ENCODE peak calls at places on chromosomes 16 and 17, in four cellular contexts. W is heart left ventricle, J is GM12891, Z is tibial nerve. E is an unnamed sample.

GRCh38 chr17:82961366-82962162 is 117.8 kb upstream of the METRNL start:
- DNase-seq in J (no peak), Z (no peak), W (no peak), E (no peak)

GRCh38 chr17:79699386-79700036 is 31.2 kb upstream of the ENPP7 start:
- DNase-seq in J (no peak), W (no peak), Z (no peak), E (no peak)

GRCh38 chr16:4345439-4346204 is 5.5 kb downstream of the PAM16 start:
- DNase-seq in J (no peak), Z (no peak), W (no peak), E (peak)

GRCh38 chr17:2060681-2061440 is 6.0 kb downstream of the HIC1 start:
- DNase-seq in W (peak), Z (no peak), J (no peak), E (no peak)

GRCh38 chr17:64385187-64386083 is 5.2 kb downstream of the PECAM1 start:
- DNase-seq in Z (peak), J (no peak), W (peak), E (no peak)

GRCh38 chr17:60231691-60232090 is 81.9 kb downstream of the CA4 start:
- DNase-seq in Z (no peak), J (no peak), W (no peak), E (no peak)

GRCh38 chr16:28186752-28187151 is 25.0 kb downstream of the XPO6 start:
- DNase-seq in J (no peak), Z (no peak), W (no peak), E (no peak)

GRCh38 chr16:71576971-71577370 is at the start of gene TAT:
- DNase-seq in J (no peak), W (no peak), Z (no peak), E (no peak)

GRCh38 chr16:85027349-85027967 is at the start of gene KIAA0513:
- DNase-seq in J (peak), W (peak), Z (peak), E (peak)

GRCh38 chr17:82917656-82918345 is 78.0 kb upstream of the ZNF750 start:
- DNase-seq in Z (no peak), W (no peak), J (no peak), E (peak)

GRCh38 chr17:48587276-48588073 is 2.6 kb downstream of the HOXB3 start:
- DNase-seq in W (no peak), Z (no peak), J (no peak), E (no peak)

GRCh38 chr16:82402665-82403218 is 224.0 kb upstream of the CDH13 start:
- DNase-seq in J (no peak), Z (no peak), W (no peak), E (no peak)

GRCh38 chr17:54919456-54919855 is 18.8 kb downstream of the TOM1L1 start:
- DNase-seq in W (no peak), Z (no peak), J (no peak), E (no peak)

DNA sequence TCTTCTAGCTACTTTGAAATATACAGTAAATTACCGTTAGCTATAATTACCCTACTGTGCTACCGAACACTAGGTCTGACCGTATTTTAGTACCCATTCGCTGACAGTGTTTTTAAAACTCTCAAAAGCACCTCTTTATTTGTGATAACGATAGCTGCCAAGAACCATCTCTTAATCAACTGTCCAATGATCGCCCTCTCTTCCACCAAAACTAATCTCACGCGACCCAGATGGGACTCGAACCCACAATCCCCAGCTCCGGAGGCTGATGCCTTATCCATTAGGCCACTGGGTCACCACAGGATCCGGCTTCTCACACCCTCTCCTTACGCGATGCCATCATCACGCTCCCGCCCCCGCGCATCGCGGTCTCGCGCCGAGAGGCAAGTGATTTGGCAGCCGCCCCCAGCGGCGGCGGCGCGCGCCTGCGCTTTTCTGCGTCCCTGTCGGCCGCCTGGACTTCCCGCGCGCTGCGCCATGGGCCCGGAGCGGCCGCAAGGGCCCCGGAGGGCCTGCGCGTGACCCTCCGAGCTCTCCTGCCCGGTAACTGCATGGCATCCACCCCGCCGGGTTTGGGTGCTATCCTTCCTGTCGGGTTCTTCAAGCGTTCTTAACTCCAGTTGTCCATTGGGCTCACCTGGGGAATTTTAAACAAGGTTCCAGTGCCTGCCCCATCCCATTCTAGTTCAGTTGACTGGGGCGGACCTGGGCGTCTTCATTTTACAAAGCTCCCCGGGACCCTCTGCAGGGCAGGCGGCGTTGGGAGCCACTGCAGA is 15.7 kb upstream of the KPNA2 start:
- DNase-seq in J (peak), W (peak), Z (peak), E (peak)
- TF ChIP-seq POLR2A in J (peak), W (no peak), Z (peak), E (peak)

DNA sequence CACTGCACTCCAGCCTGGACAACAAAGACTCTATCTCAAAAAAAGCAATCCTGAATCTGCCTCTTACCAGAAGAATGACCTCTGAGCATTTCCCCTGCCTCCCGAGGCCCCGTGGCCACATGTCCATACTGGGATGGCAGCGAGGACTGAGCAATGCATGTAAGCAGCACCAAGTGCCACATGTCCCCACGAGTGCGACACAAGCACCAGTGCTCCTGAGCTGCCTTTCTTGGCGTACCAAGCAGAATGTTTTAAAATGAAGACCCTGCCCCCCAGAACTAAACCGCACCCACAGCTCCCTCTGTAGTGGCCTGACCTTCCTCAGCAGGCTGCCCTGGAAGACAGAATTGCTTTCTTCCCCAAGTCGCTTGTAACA is 373.3 kb downstream of the SLC39A11 start:
- DNase-seq in Z (no peak), W (no peak), J (no peak), E (no peak)
- TF ChIP-seq POLR2A in Z (no peak), W (no peak), J (no peak), E (no peak)

DNA sequence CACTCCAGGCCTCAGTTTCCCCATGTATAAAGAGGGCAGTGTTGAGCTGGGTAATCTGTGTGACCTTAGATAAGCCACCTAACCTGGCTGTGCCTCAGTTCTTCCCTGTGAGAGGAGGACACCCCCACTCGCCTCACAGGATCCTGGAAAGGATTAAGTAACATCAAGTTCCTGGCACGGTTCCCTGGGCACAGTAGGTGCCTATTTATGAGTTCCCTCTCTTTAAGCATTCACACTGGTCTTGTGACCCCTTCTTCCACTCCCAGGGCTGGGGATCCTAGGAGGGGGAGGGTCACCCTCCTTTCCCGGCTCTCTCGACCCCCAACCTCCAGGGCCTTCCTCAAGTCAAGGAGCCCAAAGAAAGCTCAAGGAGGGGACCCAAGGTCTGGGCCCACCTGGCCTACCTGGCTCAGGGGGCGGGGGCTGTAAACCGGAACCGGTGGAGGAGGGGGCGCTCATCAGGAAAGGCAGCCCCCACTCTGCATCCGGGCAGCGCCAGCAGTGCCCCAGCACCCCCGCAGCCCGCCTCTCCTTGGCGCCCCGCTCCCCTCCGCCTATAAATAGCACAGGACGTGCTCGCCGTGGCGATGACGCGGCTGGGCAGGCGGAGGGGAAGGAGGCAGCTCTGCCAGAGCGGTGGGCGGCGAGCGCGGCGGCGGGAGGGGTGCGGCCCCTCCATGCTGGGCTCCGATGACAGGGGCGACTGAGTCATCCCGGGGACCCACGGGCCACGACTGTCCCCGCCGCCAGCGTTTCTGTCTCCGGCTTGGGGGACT is 9.4 kb downstream of the RPL19 start:
- DNase-seq in W (peak), Z (peak), J (no peak), E (no peak)
- TF ChIP-seq POLR2A in W (no peak), Z (no peak), J (no peak), E (no peak)

GRCh38 chr16:8888951-8889892 is 7.1 kb downstream of the LITAFD start:
- DNase-seq in J (no peak), Z (no peak), W (no peak), E (no peak)
- TF ChIP-seq POLR2A in J (no peak), Z (no peak), W (no peak), E (no peak)

GRCh38 chr17:37824534-37825485 is 80.0 kb upstream of the HNF1B start:
- DNase-seq in J (no peak), Z (no peak), W (no peak), E (no peak)
- TF ChIP-seq POLR2A in J (no peak), Z (no peak), W (no peak), E (no peak)